ENCODE peak calls at places on chromosomes 13 and 19, in five cellular contexts. One of them, this sample, is unnamed.

GRCh38 chr19:49786432-49786831 is 19.6 kb downstream of the AP2A1 start:
- DNase-seq in left colon: no peak
- DNase-seq in body of pancreas: no peak
- DNase-seq in activated CD4-positive, alpha-beta T cell treated with anti-CD3 and anti-CD28 coated beads for 1 hour: no peak
- DNase-seq in GM04504: peak; percentile 51
- DNase-seq in this sample: no peak

GRCh38 chr13:91141619-91142061 is 205.8 kb upstream of the MIR17HG start:
- DNase-seq in left colon: no peak
- DNase-seq in body of pancreas: no peak
- DNase-seq in activated CD4-positive, alpha-beta T cell treated with anti-CD3 and anti-CD28 coated beads for 1 hour: no peak
- DNase-seq in GM04504: no peak
- DNase-seq in this sample: no peak

GRCh38 chr19:48770223-48770622 is 14.9 kb downstream of the FGF21 start:
- DNase-seq in left colon: no peak
- DNase-seq in body of pancreas: no peak
- DNase-seq in activated CD4-positive, alpha-beta T cell treated with anti-CD3 and anti-CD28 coated beads for 1 hour: no peak
- DNase-seq in GM04504: no peak
- DNase-seq in this sample: no peak

GRCh38 chr13:106887686-106888085 is 319.7 kb upstream of the ARGLU1 start:
- DNase-seq in left colon: no peak
- DNase-seq in body of pancreas: no peak
- DNase-seq in activated CD4-positive, alpha-beta T cell treated with anti-CD3 and anti-CD28 coated beads for 1 hour: no peak
- DNase-seq in GM04504: no peak
- DNase-seq in this sample: no peak

GRCh38 chr13:110944121-110944967 is 29.5 kb upstream of the ANKRD10 start:
- DNase-seq in left colon: no peak
- DNase-seq in body of pancreas: peak; percentile 47
- DNase-seq in activated CD4-positive, alpha-beta T cell treated with anti-CD3 and anti-CD28 coated beads for 1 hour: no peak
- DNase-seq in GM04504: peak; percentile 36
- DNase-seq in this sample: no peak

GRCh38 chr13:28684257-28684656 is 25.3 kb downstream of the POMP start:
- DNase-seq in left colon: peak; percentile 60
- DNase-seq in body of pancreas: no peak
- DNase-seq in activated CD4-positive, alpha-beta T cell treated with anti-CD3 and anti-CD28 coated beads for 1 hour: no peak
- DNase-seq in GM04504: no peak
- DNase-seq in this sample: no peak

GRCh38 chr19:15544283-15544682 is 36.0 kb downstream of the CYP4F22 start:
- DNase-seq in left colon: no peak
- DNase-seq in body of pancreas: no peak
- DNase-seq in activated CD4-positive, alpha-beta T cell treated with anti-CD3 and anti-CD28 coated beads for 1 hour: no peak
- DNase-seq in GM04504: no peak
- DNase-seq in this sample: no peak

GRCh38 chr19:49430678-49431329 is 5.6 kb downstream of the GFY start:
- DNase-seq in left colon: no peak
- DNase-seq in body of pancreas: no peak
- DNase-seq in activated CD4-positive, alpha-beta T cell treated with anti-CD3 and anti-CD28 coated beads for 1 hour: no peak
- DNase-seq in GM04504: no peak
- DNase-seq in this sample: no peak

GRCh38 chr19:14502334-14503092 is 6.6 kb upstream of the GIPC1 start:
- DNase-seq in left colon: no peak
- DNase-seq in body of pancreas: no peak
- DNase-seq in activated CD4-positive, alpha-beta T cell treated with anti-CD3 and anti-CD28 coated beads for 1 hour: no peak
- DNase-seq in GM04504: peak; percentile 23
- DNase-seq in this sample: no peak

GRCh38 chr19:35262101-35262761 is 6.5 kb upstream of the USF2 start:
- DNase-seq in left colon: peak; percentile 23
- DNase-seq in body of pancreas: peak; percentile 17
- DNase-seq in activated CD4-positive, alpha-beta T cell treated with anti-CD3 and anti-CD28 coated beads for 1 hour: no peak
- DNase-seq in GM04504: no peak
- DNase-seq in this sample: no peak

GRCh38 chr13:90453342-90453741 is 894.1 kb upstream of the MIR17HG start:
- DNase-seq in left colon: no peak
- DNase-seq in body of pancreas: no peak
- DNase-seq in activated CD4-positive, alpha-beta T cell treated with anti-CD3 and anti-CD28 coated beads for 1 hour: no peak
- DNase-seq in GM04504: no peak
- DNase-seq in this sample: no peak

GRCh38 chr13:24274452-24274971 is 34.9 kb upstream of the C1QTNF9 start:
- DNase-seq in left colon: peak; percentile 52
- DNase-seq in body of pancreas: no peak
- DNase-seq in activated CD4-positive, alpha-beta T cell treated with anti-CD3 and anti-CD28 coated beads for 1 hour: peak; percentile 56
- DNase-seq in GM04504: no peak
- DNase-seq in this sample: no peak

GRCh38 chr13:51477653-51478324 is 25.0 kb upstream of the INTS6 start:
- DNase-seq in left colon: no peak
- DNase-seq in body of pancreas: no peak
- DNase-seq in activated CD4-positive, alpha-beta T cell treated with anti-CD3 and anti-CD28 coated beads for 1 hour: no peak
- DNase-seq in GM04504: no peak
- DNase-seq in this sample: no peak

GRCh38 chr13:37306778-37307544 is 201.5 kb upstream of the CSNK1A1L start:
- DNase-seq in left colon: no peak
- DNase-seq in body of pancreas: no peak
- DNase-seq in activated CD4-positive, alpha-beta T cell treated with anti-CD3 and anti-CD28 coated beads for 1 hour: no peak
- DNase-seq in GM04504: peak; percentile 90
- DNase-seq in this sample: no peak

GRCh38 chr19:28242317-28242927 is 970.5 kb downstream of the UQCRFS1 start:
- DNase-seq in left colon: no peak
- DNase-seq in body of pancreas: peak; percentile 26
- DNase-seq in activated CD4-positive, alpha-beta T cell treated with anti-CD3 and anti-CD28 coated beads for 1 hour: no peak
- DNase-seq in GM04504: peak; percentile 7
- DNase-seq in this sample: no peak

GRCh38 chr13:44401577-44401976 is 28.0 kb downstream of the SERP2 start:
- DNase-seq in left colon: no peak
- DNase-seq in body of pancreas: no peak
- DNase-seq in activated CD4-positive, alpha-beta T cell treated with anti-CD3 and anti-CD28 coated beads for 1 hour: no peak
- DNase-seq in GM04504: no peak
- DNase-seq in this sample: no peak

GRCh38 chr13:19782049-19782726 is 557 bp downstream of the PSPC1 start:
- DNase-seq in left colon: peak; percentile 35
- DNase-seq in body of pancreas: peak; percentile 65
- DNase-seq in activated CD4-positive, alpha-beta T cell treated with anti-CD3 and anti-CD28 coated beads for 1 hour: peak; percentile 23
- DNase-seq in GM04504: peak; percentile 23
- DNase-seq in this sample: peak; percentile 47

GRCh38 chr13:20902438-20903163 is at the start of gene XPO4:
- DNase-seq in left colon: peak; percentile 60
- DNase-seq in body of pancreas: peak; percentile 76
- DNase-seq in activated CD4-positive, alpha-beta T cell treated with anti-CD3 and anti-CD28 coated beads for 1 hour: peak; percentile 66
- DNase-seq in GM04504: peak; percentile 54
- DNase-seq in this sample: peak; percentile 76

GRCh38 chr13:70080030-70080429 is 27.6 kb upstream of the ATXN8OS start:
- DNase-seq in left colon: no peak
- DNase-seq in body of pancreas: no peak
- DNase-seq in activated CD4-positive, alpha-beta T cell treated with anti-CD3 and anti-CD28 coated beads for 1 hour: no peak
- DNase-seq in GM04504: no peak
- DNase-seq in this sample: no peak

GRCh38 chr13:110347535-110348308 is 40.6 kb downstream of the COL4A2 start:
- DNase-seq in left colon: no peak
- DNase-seq in body of pancreas: no peak
- DNase-seq in activated CD4-positive, alpha-beta T cell treated with anti-CD3 and anti-CD28 coated beads for 1 hour: no peak
- DNase-seq in GM04504: peak; percentile 71
- DNase-seq in this sample: no peak

GRCh38 chr13:25738342-25738771 is 313.5 kb downstream of the SHISA2 start:
- DNase-seq in left colon: no peak
- DNase-seq in body of pancreas: no peak
- DNase-seq in activated CD4-positive, alpha-beta T cell treated with anti-CD3 and anti-CD28 coated beads for 1 hour: no peak
- DNase-seq in GM04504: no peak
- DNase-seq in this sample: no peak

GRCh38 chr13:29170451-29171082 is 350.4 kb downstream of the MTUS2 start:
- DNase-seq in left colon: no peak
- DNase-seq in body of pancreas: no peak
- DNase-seq in activated CD4-positive, alpha-beta T cell treated with anti-CD3 and anti-CD28 coated beads for 1 hour: no peak
- DNase-seq in GM04504: no peak
- DNase-seq in this sample: no peak

GRCh38 chr13:95643814-95644598 is 500 bp downstream of the DZIP1 start:
- DNase-seq in left colon: no peak
- DNase-seq in body of pancreas: peak; percentile 19
- DNase-seq in activated CD4-positive, alpha-beta T cell treated with anti-CD3 and anti-CD28 coated beads for 1 hour: no peak
- DNase-seq in GM04504: peak; percentile 17
- DNase-seq in this sample: no peak

GRCh38 chr13:106348032-106348431 is 187.4 kb downstream of the EFNB2 start:
- DNase-seq in left colon: no peak
- DNase-seq in body of pancreas: no peak
- DNase-seq in activated CD4-positive, alpha-beta T cell treated with anti-CD3 and anti-CD28 coated beads for 1 hour: no peak
- DNase-seq in GM04504: no peak
- DNase-seq in this sample: no peak

GRCh38 chr13:110716235-110716505 is 2.7 kb downstream of the ING1 start:
- DNase-seq in left colon: peak; percentile 57
- DNase-seq in body of pancreas: peak; percentile 62
- DNase-seq in activated CD4-positive, alpha-beta T cell treated with anti-CD3 and anti-CD28 coated beads for 1 hour: no peak
- DNase-seq in GM04504: no peak
- DNase-seq in this sample: peak; percentile 52

GRCh38 chr19:5987077-5987818 is 9.3 kb upstream of the RANBP3 start:
- DNase-seq in left colon: peak; percentile 72
- DNase-seq in body of pancreas: peak; percentile 90
- DNase-seq in activated CD4-positive, alpha-beta T cell treated with anti-CD3 and anti-CD28 coated beads for 1 hour: peak; percentile 56
- DNase-seq in GM04504: peak; percentile 41
- DNase-seq in this sample: peak; percentile 78

GRCh38 chr13:90632184-90632583 is 715.3 kb upstream of the MIR17HG start:
- DNase-seq in left colon: no peak
- DNase-seq in body of pancreas: no peak
- DNase-seq in activated CD4-positive, alpha-beta T cell treated with anti-CD3 and anti-CD28 coated beads for 1 hour: no peak
- DNase-seq in GM04504: no peak
- DNase-seq in this sample: no peak

GRCh38 chr13:47250141-47250540 is 353.3 kb upstream of the HTR2A start:
- DNase-seq in left colon: no peak
- DNase-seq in body of pancreas: no peak
- DNase-seq in activated CD4-positive, alpha-beta T cell treated with anti-CD3 and anti-CD28 coated beads for 1 hour: no peak
- DNase-seq in GM04504: peak; percentile 60
- DNase-seq in this sample: no peak

GRCh38 chr13:19695829-19696228 is 62.4 kb downstream of the MPHOSPH8 start:
- DNase-seq in left colon: no peak
- DNase-seq in body of pancreas: no peak
- DNase-seq in activated CD4-positive, alpha-beta T cell treated with anti-CD3 and anti-CD28 coated beads for 1 hour: no peak
- DNase-seq in GM04504: no peak
- DNase-seq in this sample: no peak

GRCh38 chr13:74891610-74892009 is 590.4 kb downstream of the TBC1D4 start:
- DNase-seq in left colon: no peak
- DNase-seq in body of pancreas: no peak
- DNase-seq in activated CD4-positive, alpha-beta T cell treated with anti-CD3 and anti-CD28 coated beads for 1 hour: no peak
- DNase-seq in GM04504: no peak
- DNase-seq in this sample: no peak

GRCh38 chr13:27182844-27183497 is 11.4 kb upstream of the USP12 start:
- DNase-seq in left colon: no peak
- DNase-seq in body of pancreas: peak; percentile 54
- DNase-seq in activated CD4-positive, alpha-beta T cell treated with anti-CD3 and anti-CD28 coated beads for 1 hour: no peak
- DNase-seq in GM04504: peak; percentile 80
- DNase-seq in this sample: peak; percentile 54

GRCh38 chr13:32947886-32948285 is 68.3 kb upstream of the KL start:
- DNase-seq in left colon: no peak
- DNase-seq in body of pancreas: no peak
- DNase-seq in activated CD4-positive, alpha-beta T cell treated with anti-CD3 and anti-CD28 coated beads for 1 hour: no peak
- DNase-seq in GM04504: no peak
- DNase-seq in this sample: no peak

GRCh38 chr19:18194554-18195238 is 1.7 kb downstream of the MPV17L2 start:
- DNase-seq in left colon: peak; percentile 66
- DNase-seq in body of pancreas: no peak
- DNase-seq in activated CD4-positive, alpha-beta T cell treated with anti-CD3 and anti-CD28 coated beads for 1 hour: no peak
- DNase-seq in GM04504: no peak
- DNase-seq in this sample: no peak

GRCh38 chr19:43594710-43595604 is 977 bp downstream of the IRGQ start:
- DNase-seq in left colon: peak; percentile 56
- DNase-seq in body of pancreas: peak; percentile 52
- DNase-seq in activated CD4-positive, alpha-beta T cell treated with anti-CD3 and anti-CD28 coated beads for 1 hour: peak; percentile 58
- DNase-seq in GM04504: no peak
- DNase-seq in this sample: peak; percentile 52

GRCh38 chr19:19517235-19517619 is 1.2 kb downstream of the NDUFA13 start:
- DNase-seq in left colon: no peak
- DNase-seq in body of pancreas: no peak
- DNase-seq in activated CD4-positive, alpha-beta T cell treated with anti-CD3 and anti-CD28 coated beads for 1 hour: no peak
- DNase-seq in GM04504: no peak
- DNase-seq in this sample: no peak

GRCh38 chr19:30118760-30119159 is 176.7 kb downstream of the URI1 start:
- DNase-seq in left colon: no peak
- DNase-seq in body of pancreas: no peak
- DNase-seq in activated CD4-positive, alpha-beta T cell treated with anti-CD3 and anti-CD28 coated beads for 1 hour: no peak
- DNase-seq in GM04504: no peak
- DNase-seq in this sample: no peak

GRCh38 chr19:784541-784940 is 12.7 kb upstream of the PTBP1 start:
- DNase-seq in left colon: no peak
- DNase-seq in body of pancreas: no peak
- DNase-seq in activated CD4-positive, alpha-beta T cell treated with anti-CD3 and anti-CD28 coated beads for 1 hour: no peak
- DNase-seq in GM04504: no peak
- DNase-seq in this sample: no peak